ENCODE peak calls at places on chromosomes 3 and 15, in four cellular contexts. P, C, W and Q are unnamed samples.

GRCh38 chr3:115709931-115710330 is 86.6 kb downstream of the GAP43 start:
- DNase-seq in P (no peak), C (no peak), W (no peak), Q (no peak)

GRCh38 chr15:76343313-76343996 is 6.9 kb downstream of the ISL2 start:
- DNase-seq in P (no peak), C (no peak), W (no peak), Q (no peak)

GRCh38 chr15:74845208-74845568 is 2.2 kb upstream of the ULK3 start:
- DNase-seq in P (no peak), C (no peak), W (no peak), Q (no peak)

GRCh38 chr3:128320551-128321340 is 145.9 kb downstream of the DNAJB8 start:
- DNase-seq in P (no peak), C (no peak), W (no peak), Q (no peak)

GRCh38 chr15:90860942-90861675 is 7.3 kb upstream of the FURIN start:
- DNase-seq in P (peak; percentile 85), C (no peak), W (no peak), Q (peak; percentile 85)

GRCh38 chr3:122942937-122943827 is 84.4 kb downstream of the SEMA5B start:
- DNase-seq in P (peak; percentile 3), C (peak; percentile 78), W (peak; percentile 34), Q (peak; percentile 82)

GRCh38 chr15:71109130-71109529 is 6.1 kb upstream of the THSD4 start:
- DNase-seq in P (no peak), C (no peak), W (no peak), Q (no peak)

GRCh38 chr15:68487087-68487843 is 55.3 kb upstream of the ITGA11 start:
- DNase-seq in P (no peak), C (no peak), W (no peak), Q (no peak)

GRCh38 chr3:176633511-176633910 is 563.8 kb downstream of the TBL1XR1 start:
- DNase-seq in P (no peak), C (no peak), W (no peak), Q (no peak)

GRCh38 chr3:134372405-134373277 is 1.6 kb downstream of the AMOTL2 start:
- DNase-seq in P (no peak), C (no peak), W (no peak), Q (no peak)

GRCh38 chr3:107690522-107691138 is 167.9 kb downstream of the BBX start:
- DNase-seq in P (peak; percentile 64), C (no peak), W (peak; percentile 83), Q (no peak)

GRCh38 chr3:171351676-171352075 is 108.5 kb downstream of the TNIK start:
- DNase-seq in P (peak; percentile 50), C (no peak), W (no peak), Q (no peak)

GRCh38 chr3:161132391-161132790 is 27.2 kb upstream of the B3GALNT1 start:
- DNase-seq in P (no peak), C (no peak), W (no peak), Q (no peak)

GRCh38 chr3:156762631-156763185 is 63.4 kb upstream of the LEKR1 start:
- DNase-seq in P (no peak), C (no peak), W (no peak), Q (no peak)

GRCh38 chr3:43231276-43232000 is 54.9 kb upstream of the SNRK start:
- DNase-seq in P (no peak), C (no peak), W (no peak), Q (no peak)